ENCODE peak calls at places on chromosomes 2 and 18, in nine cellular contexts. T, B, A, N, M, E, P, D and X are unnamed samples.

GRCh38 chr18:77918738-77919137 is 669.1 kb downstream of the GALR1 start:
- DNase-seq in B (no peak), N (no peak), A (no peak), T (no peak), E (no peak), M (no peak), P (no peak), D (no peak), X (no peak)

GRCh38 chr2:24220534-24221281 is 45.9 kb downstream of the FAM228A start:
- DNase-seq in E (no peak), M (no peak), P (no peak), T (no peak), N (no peak), B (no peak), A (no peak), D (no peak), X (no peak)

GRCh38 chr18:54183390-54183789 is 41.1 kb downstream of the MBD2 start:
- DNase-seq in D (no peak), N (no peak), T (no peak), P (no peak), E (no peak), M (no peak), A (no peak), B (no peak), X (no peak)

GRCh38 chr2:143399679-143400078 is 270.5 kb downstream of the ARHGAP15 start:
- DNase-seq in M (no peak), N (no peak), P (no peak), A (no peak), D (no peak), E (peak), B (peak), T (no peak), X (no peak)

GRCh38 chr2:59389240-59389639 is 1148.1 kb upstream of the FANCL start:
- DNase-seq in P (no peak), E (no peak), T (no peak), B (no peak), N (no peak), M (no peak), A (no peak), D (no peak), X (no peak)

GRCh38 chr2:26873584-26873983 is 25.7 kb downstream of the DPYSL5 start:
- DNase-seq in E (no peak), N (no peak), M (no peak), T (no peak), A (no peak), D (no peak), P (no peak), B (no peak), X (no peak)

GRCh38 chr2:64008434-64009009 is 10.7 kb downstream of the VPS54 start:
- DNase-seq in P (no peak), B (no peak), M (no peak), N (no peak), D (no peak), T (no peak), E (no peak), A (no peak), X (no peak)

GRCh38 chr2:174607584-174607983 is 10.0 kb upstream of the WIPF1 start:
- DNase-seq in T (no peak), P (no peak), D (no peak), B (no peak), A (no peak), E (no peak), N (no peak), M (no peak), X (no peak)

GRCh38 chr2:72583376-72583775 is 242.5 kb downstream of the EXOC6B start:
- DNase-seq in N (no peak), A (no peak), M (no peak), B (no peak), T (no peak), E (no peak), D (no peak), P (no peak), X (no peak)

GRCh38 chr2:84052043-84052442 is 407.0 kb downstream of the SUCLG1 start:
- DNase-seq in P (no peak), M (no peak), D (no peak), T (no peak), E (no peak), B (no peak), A (no peak), N (no peak), X (no peak)

GRCh38 chr2:159606287-159606686 is 10.1 kb downstream of the BAZ2B start:
- DNase-seq in B (peak), P (no peak), T (no peak), N (no peak), M (no peak), E (no peak), D (no peak), A (no peak), X (no peak)

GRCh38 chr18:6729247-6730091 is at the start of gene ARHGAP28:
- DNase-seq in B (peak), M (peak), A (no peak), D (peak), E (peak), P (no peak), T (peak), N (peak), X (peak)

GRCh38 chr2:233824373-233824772 is 30.0 kb downstream of the HJURP start:
- DNase-seq in D (no peak), E (no peak), B (no peak), P (no peak), N (peak), A (no peak), M (no peak), T (no peak), X (peak)

GRCh38 chr18:25175558-25175957 is 176.4 kb downstream of the ZNF521 start:
- DNase-seq in P (no peak), N (no peak), A (no peak), E (no peak), M (no peak), B (no peak), T (no peak), D (no peak), X (no peak)

GRCh38 chr18:66393463-66393862 is 210.4 kb downstream of the CDH19 start:
- DNase-seq in M (no peak), B (no peak), T (no peak), D (no peak), E (no peak), P (no peak), N (no peak), A (no peak), X (no peak)

GRCh38 chr2:69223759-69224494 is 163.1 kb downstream of the GFPT1 start:
- DNase-seq in D (no peak), M (no peak), T (no peak), N (no peak), E (no peak), P (no peak), B (no peak), A (no peak), X (no peak)

GRCh38 chr2:75140288-75140687 is 59.0 kb downstream of the TACR1 start:
- DNase-seq in P (no peak), A (no peak), E (no peak), N (no peak), D (no peak), M (no peak), B (no peak), T (no peak), X (no peak)

GRCh38 chr2:105330681-105331375 is 1.3 kb upstream of the TGFBRAP1 start:
- DNase-seq in P (no peak), A (no peak), B (no peak), D (no peak), N (no peak), M (no peak), E (no peak), T (no peak), X (no peak)

GRCh38 chr2:101036562-101036961 is 34.5 kb downstream of the RPL31 start:
- DNase-seq in P (no peak), D (peak), E (peak), N (no peak), T (peak), M (no peak), B (peak), A (no peak), X (no peak)

GRCh38 chr2:80299672-80300071 is 4.9 kb downstream of the LRRTM1 start:
- DNase-seq in B (no peak), P (no peak), E (no peak), D (no peak), M (no peak), T (no peak), A (no peak), N (no peak), X (no peak)

GRCh38 chr2:16203069-16203468 is 262.7 kb downstream of the MYCN start:
- DNase-seq in B (no peak), T (no peak), D (no peak), M (no peak), N (no peak), A (no peak), P (no peak), E (no peak), X (no peak)

GRCh38 chr2:140801311-140801710 is 1329.5 kb downstream of the LRP1B start:
- DNase-seq in D (no peak), A (no peak), B (no peak), N (no peak), E (no peak), M (no peak), T (no peak), P (no peak), X (no peak)

GRCh38 chr2:240433973-240434727 is 1.3 kb upstream of the GPC1 start:
- DNase-seq in A (no peak), B (peak), D (peak), M (no peak), T (no peak), N (peak), P (peak), E (peak), X (peak)

GRCh38 chr2:6866239-6866745 is 585 bp upstream of the CMPK2 start:
- DNase-seq in A (peak), D (no peak), P (no peak), B (peak), N (no peak), E (no peak), M (no peak), T (peak), X (no peak)

GRCh38 chr2:203532957-203533695 is 2.0 kb downstream of the RAPH1 start:
- DNase-seq in M (no peak), N (no peak), P (no peak), E (peak), A (no peak), B (peak), D (no peak), T (no peak), X (no peak)

GRCh38 chr2:102186676-102187190 is at the start of gene IL1RL2:
- DNase-seq in D (no peak), M (no peak), B (no peak), T (no peak), E (no peak), P (no peak), A (no peak), N (no peak), X (no peak)

GRCh38 chr18:79928563-79928960 is 22.9 kb downstream of the SLC66A2 start:
- DNase-seq in T (no peak), N (peak), E (no peak), P (no peak), D (no peak), B (no peak), M (no peak), A (no peak), X (peak)

GRCh38 chr2:126802316-126802715 is 96.4 kb upstream of the TEX51 start:
- DNase-seq in B (no peak), M (no peak), P (no peak), E (no peak), A (no peak), T (no peak), D (no peak), N (no peak), X (no peak)

GRCh38 chr2:224816816-224817215 is 100.7 kb upstream of the CCDC195 start:
- DNase-seq in M (no peak), B (peak), A (no peak), D (no peak), P (no peak), T (no peak), N (no peak), E (no peak), X (no peak)

GRCh38 chr2:38856165-38856564 is 19.6 kb downstream of the DHX57 start:
- DNase-seq in N (no peak), B (peak), P (no peak), M (no peak), D (no peak), T (no peak), E (no peak), A (no peak), X (no peak)

GRCh38 chr2:42138163-42139016 is 30.8 kb upstream of the EML4 start:
- DNase-seq in T (no peak), D (peak), N (no peak), B (peak), A (no peak), E (no peak), P (peak), M (no peak), X (no peak)

GRCh38 chr18:24009651-24010333 is 4.8 kb upstream of the TTC39C start:
- DNase-seq in P (no peak), M (no peak), A (no peak), T (peak), D (no peak), B (no peak), N (no peak), E (no peak), X (no peak)

GRCh38 chr18:69885841-69886531 is 61.7 kb downstream of the CD226 start:
- DNase-seq in T (no peak), D (no peak), A (no peak), E (no peak), M (no peak), N (no peak), P (no peak), B (no peak), X (no peak)

GRCh38 chr2:214566457-214566856 is 155.6 kb downstream of the VWC2L start:
- DNase-seq in D (no peak), M (no peak), T (no peak), N (no peak), P (no peak), A (no peak), B (no peak), E (no peak), X (no peak)

GRCh38 chr18:13611616-13612110 is 114.7 kb downstream of the FAM210A start:
- DNase-seq in D (no peak), E (no peak), A (no peak), P (no peak), M (no peak), B (peak), T (no peak), N (peak), X (peak)

GRCh38 chr18:26386421-26386820 is 160.2 kb downstream of the TAF4B start:
- DNase-seq in A (no peak), B (no peak), E (no peak), N (no peak), D (no peak), T (no peak), M (no peak), P (no peak), X (no peak)

GRCh38 chr2:45004569-45005181 is 4.6 kb downstream of the SIX2 start:
- DNase-seq in D (no peak), T (no peak), M (no peak), B (peak), E (no peak), N (no peak), A (no peak), P (no peak), X (peak)

GRCh38 chr18:48405108-48405507 is 4.1 kb downstream of the ZBTB7C start:
- DNase-seq in T (no peak), A (no peak), E (no peak), P (no peak), M (no peak), B (peak), D (no peak), N (no peak), X (no peak)

GRCh38 chr2:226703501-226703900 is 96.1 kb downstream of the IRS1 start:
- DNase-seq in D (no peak), T (no peak), E (no peak), M (no peak), P (no peak), N (no peak), B (no peak), A (no peak), X (no peak)